ENCODE peak calls at places on chromosomes 16 and 17, in seven cellular contexts. One of them, this sample, is unnamed.
A peak's percentile ranks its signal among the peaks of the same experiment; 100 is the strongest.

GRCh38 chr16:47904691-47905090 is 251.1 kb downstream of the ABCC12 start:
- DNase-seq in testis: no peak
- DNase-seq in Calu3: no peak
- DNase-seq in foreskin fibroblast: no peak
- DNase-seq in fibroblast of lung: no peak
- DNase-seq in AG09319: no peak
- DNase-seq in fibroblast of the aortic adventitia: no peak
- DNase-seq in this sample: no peak

GRCh38 chr17:40069751-40070643 is 7.2 kb downstream of the THRA start:
- DNase-seq in foreskin fibroblast: no peak
- DNase-seq in AG09319: no peak
- DNase-seq in fibroblast of lung: peak; percentile 56
- DNase-seq in Calu3: peak; percentile 85
- DNase-seq in fibroblast of the aortic adventitia: peak; percentile 59
- DNase-seq in testis: peak; percentile 53
- DNase-seq in this sample: peak; percentile 82

GRCh38 chr17:8146381-8147140 is 5.6 kb downstream of the PER1 start:
- DNase-seq in foreskin fibroblast: no peak
- DNase-seq in Calu3: no peak
- DNase-seq in testis: no peak
- DNase-seq in AG09319: no peak
- DNase-seq in fibroblast of lung: no peak
- DNase-seq in fibroblast of the aortic adventitia: no peak
- DNase-seq in this sample: no peak

GRCh38 chr16:71474864-71475263 is 12.8 kb upstream of the ZNF23 start:
- DNase-seq in fibroblast of the aortic adventitia: peak; percentile 63
- DNase-seq in foreskin fibroblast: peak; percentile 93
- DNase-seq in fibroblast of lung: peak; percentile 78
- DNase-seq in AG09319: peak; percentile 23
- DNase-seq in Calu3: no peak
- DNase-seq in testis: no peak
- DNase-seq in this sample: peak; percentile 39

GRCh38 chr16:52320930-52321439 is 226.0 kb downstream of the TOX3 start:
- DNase-seq in foreskin fibroblast: no peak
- DNase-seq in testis: no peak
- DNase-seq in Calu3: no peak
- DNase-seq in fibroblast of lung: no peak
- DNase-seq in AG09319: no peak
- DNase-seq in fibroblast of the aortic adventitia: no peak
- DNase-seq in this sample: no peak

GRCh38 chr16:77584205-77584859 is 138.0 kb upstream of the NUDT7 start:
- DNase-seq in fibroblast of lung: peak; percentile 83
- DNase-seq in AG09319: no peak
- DNase-seq in foreskin fibroblast: peak; percentile 32
- DNase-seq in fibroblast of the aortic adventitia: peak; percentile 87
- DNase-seq in testis: peak; percentile 72
- DNase-seq in Calu3: peak; percentile 61
- DNase-seq in this sample: peak; percentile 77

GRCh38 chr16:19392352-19392751 is 25.3 kb upstream of the TMC5 start:
- DNase-seq in foreskin fibroblast: no peak
- DNase-seq in Calu3: no peak
- DNase-seq in fibroblast of the aortic adventitia: no peak
- DNase-seq in testis: no peak
- DNase-seq in AG09319: no peak
- DNase-seq in fibroblast of lung: no peak
- DNase-seq in this sample: no peak

GRCh38 chr17:43171761-43172487 is 910 bp downstream of the NBR1 start:
- DNase-seq in foreskin fibroblast: peak; percentile 87
- DNase-seq in Calu3: peak; percentile 73
- DNase-seq in testis: peak; percentile 57
- DNase-seq in AG09319: peak; percentile 78
- DNase-seq in fibroblast of lung: peak; percentile 92
- DNase-seq in fibroblast of the aortic adventitia: peak; percentile 95
- DNase-seq in this sample: peak; percentile 86

GRCh38 chr16:88005148-88005547 is 53.9 kb downstream of the BANP start:
- DNase-seq in foreskin fibroblast: no peak
- DNase-seq in AG09319: no peak
- DNase-seq in fibroblast of lung: no peak
- DNase-seq in testis: no peak
- DNase-seq in fibroblast of the aortic adventitia: peak; percentile 6
- DNase-seq in Calu3: no peak
- DNase-seq in this sample: no peak
- TF ChIP-seq CTCF in foreskin fibroblast: no peak
- TF ChIP-seq CTCF in AG09319: no peak
- TF ChIP-seq CTCF in fibroblast of lung: no peak
- TF ChIP-seq CTCF in testis: no peak
- TF ChIP-seq CTCF in fibroblast of the aortic adventitia: peak; percentile 21
- TF ChIP-seq CTCF in Calu3: no peak
- TF ChIP-seq CTCF in this sample: no peak

DNA sequence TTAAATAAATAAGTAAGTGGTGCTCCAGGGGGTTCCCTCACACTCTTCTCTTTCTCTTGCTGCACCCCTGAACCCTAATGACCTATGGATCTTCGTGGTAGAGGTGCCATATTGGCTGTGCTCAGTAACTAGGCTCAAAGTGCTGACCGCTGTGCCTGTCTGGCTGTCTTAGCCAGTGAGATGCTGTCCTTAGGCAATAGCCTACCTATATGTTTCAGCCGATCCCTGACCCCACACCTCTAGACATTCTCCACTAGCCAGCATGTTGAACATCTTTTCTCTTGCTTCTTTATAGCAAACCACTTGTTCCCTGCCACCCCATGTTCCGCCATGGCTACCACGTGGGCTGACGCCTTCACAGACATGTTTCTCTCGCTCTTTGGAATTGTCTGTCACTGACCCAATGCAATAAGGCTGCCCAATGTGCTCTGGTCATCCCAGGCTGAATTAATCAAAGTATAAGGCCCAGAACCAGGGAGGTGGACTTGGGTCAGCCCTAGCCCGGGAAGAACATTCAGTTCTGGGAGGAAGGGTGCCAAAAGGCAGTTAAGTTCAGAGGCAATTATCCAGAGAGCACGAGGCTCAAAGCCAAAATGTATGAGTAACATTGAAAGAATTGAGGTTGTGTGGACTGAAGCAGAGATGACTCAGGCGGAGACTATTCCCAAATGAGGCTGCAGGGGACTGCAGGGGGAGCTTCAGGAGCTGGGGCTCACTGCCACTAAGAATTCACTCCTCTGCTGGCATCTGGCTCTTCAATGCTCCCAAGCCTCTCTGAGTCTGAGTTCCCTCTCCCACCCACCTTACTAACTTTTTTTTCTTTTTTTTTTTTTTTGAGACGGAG is 28.7 kb upstream of the TNRC6A start:
- DNase-seq in fibroblast of lung: peak; percentile 99
- DNase-seq in Calu3: peak; percentile 77
- DNase-seq in fibroblast of the aortic adventitia: peak; percentile 99
- DNase-seq in AG09319: peak; percentile 94
- DNase-seq in foreskin fibroblast: peak; percentile 97
- DNase-seq in testis: peak; percentile 86
- DNase-seq in this sample: peak; percentile 97
- TF ChIP-seq CTCF in fibroblast of lung: peak; percentile 36
- TF ChIP-seq CTCF in Calu3: no peak
- TF ChIP-seq CTCF in fibroblast of the aortic adventitia: peak; percentile 55
- TF ChIP-seq CTCF in AG09319: peak; percentile 51
- TF ChIP-seq CTCF in foreskin fibroblast: peak; percentile 47
- TF ChIP-seq CTCF in testis: no peak
- TF ChIP-seq CTCF in this sample: no peak

GRCh38 chr17:63433746-63434591 is 12.1 kb downstream of the CYB561 start:
- DNase-seq in fibroblast of the aortic adventitia: peak; percentile 98
- DNase-seq in fibroblast of lung: peak; percentile 88
- DNase-seq in foreskin fibroblast: peak; percentile 94
- DNase-seq in testis: peak; percentile 72
- DNase-seq in AG09319: peak; percentile 89
- DNase-seq in Calu3: no peak
- DNase-seq in this sample: peak; percentile 83

GRCh38 chr17:63436523-63437110 is 9.5 kb downstream of the CYB561 start:
- DNase-seq in fibroblast of the aortic adventitia: peak; percentile 66
- DNase-seq in Calu3: no peak
- DNase-seq in foreskin fibroblast: no peak
- DNase-seq in AG09319: no peak
- DNase-seq in fibroblast of lung: peak; percentile 44
- DNase-seq in testis: peak; percentile 55
- DNase-seq in this sample: no peak

GRCh38 chr17:63437287-63438091 is 8.6 kb downstream of the CYB561 start:
- DNase-seq in fibroblast of the aortic adventitia: peak; percentile 30
- DNase-seq in fibroblast of lung: no peak
- DNase-seq in Calu3: no peak
- DNase-seq in foreskin fibroblast: peak; percentile 32
- DNase-seq in AG09319: no peak
- DNase-seq in testis: peak; percentile 79
- DNase-seq in this sample: no peak

GRCh38 chr17:63434951-63435571 is 11.0 kb downstream of the CYB561 start:
- DNase-seq in testis: peak; percentile 80
- DNase-seq in fibroblast of lung: peak; percentile 29
- DNase-seq in AG09319: no peak
- DNase-seq in Calu3: no peak
- DNase-seq in foreskin fibroblast: peak; percentile 43
- DNase-seq in fibroblast of the aortic adventitia: peak; percentile 24
- DNase-seq in this sample: peak; percentile 94

GRCh38 chr17:63435681-63436522 is 10.2 kb downstream of the CYB561 start:
- DNase-seq in fibroblast of lung: no peak
- DNase-seq in fibroblast of the aortic adventitia: no peak
- DNase-seq in Calu3: no peak
- DNase-seq in AG09319: no peak
- DNase-seq in foreskin fibroblast: no peak
- DNase-seq in testis: no peak
- DNase-seq in this sample: no peak
- TF ChIP-seq CTCF in fibroblast of lung: no peak
- TF ChIP-seq CTCF in fibroblast of the aortic adventitia: no peak
- TF ChIP-seq CTCF in Calu3: no peak
- TF ChIP-seq CTCF in AG09319: no peak
- TF ChIP-seq CTCF in foreskin fibroblast: no peak
- TF ChIP-seq CTCF in testis: no peak
- TF ChIP-seq CTCF in this sample: peak; percentile 16

DNA sequence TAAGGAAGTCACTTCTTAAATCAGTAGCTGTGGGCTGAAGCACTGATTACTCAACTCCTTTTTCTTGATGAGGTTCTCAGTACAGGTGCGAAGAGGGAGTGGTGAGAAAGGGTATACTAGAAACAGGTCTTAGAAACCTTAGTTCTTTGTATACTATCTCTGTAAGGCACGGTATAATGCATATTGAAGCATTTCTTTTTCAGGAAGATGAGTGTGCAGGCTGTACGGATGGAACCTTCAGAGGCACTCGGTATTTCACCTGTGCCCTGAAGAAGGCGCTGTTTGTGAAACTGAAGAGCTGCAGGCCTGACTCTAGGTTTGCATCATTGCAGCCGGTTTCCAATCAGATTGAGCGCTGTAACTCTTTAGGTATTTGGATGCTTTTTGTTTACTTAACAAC is 39.2 kb downstream of the CYLD start:
- DNase-seq in testis: no peak
- DNase-seq in Calu3: no peak
- DNase-seq in foreskin fibroblast: no peak
- DNase-seq in fibroblast of the aortic adventitia: no peak
- DNase-seq in AG09319: no peak
- DNase-seq in fibroblast of lung: no peak
- DNase-seq in this sample: no peak
- TF ChIP-seq CTCF in testis: no peak
- TF ChIP-seq CTCF in Calu3: no peak
- TF ChIP-seq CTCF in foreskin fibroblast: no peak
- TF ChIP-seq CTCF in fibroblast of the aortic adventitia: no peak
- TF ChIP-seq CTCF in AG09319: no peak
- TF ChIP-seq CTCF in fibroblast of lung: no peak
- TF ChIP-seq CTCF in this sample: no peak

GRCh38 chr17:17728550-17729251 is 47.4 kb downstream of the RAI1 start:
- DNase-seq in Calu3: peak; percentile 65
- DNase-seq in testis: no peak
- DNase-seq in AG09319: no peak
- DNase-seq in foreskin fibroblast: no peak
- DNase-seq in fibroblast of the aortic adventitia: no peak
- DNase-seq in fibroblast of lung: no peak
- DNase-seq in this sample: peak; percentile 89

GRCh38 chr17:17729620-17730249 is 48.5 kb downstream of the RAI1 start:
- DNase-seq in foreskin fibroblast: no peak
- DNase-seq in AG09319: no peak
- DNase-seq in fibroblast of the aortic adventitia: no peak
- DNase-seq in testis: no peak
- DNase-seq in Calu3: peak; percentile 69
- DNase-seq in fibroblast of lung: no peak
- DNase-seq in this sample: peak; percentile 57

GRCh38 chr17:17730250-17730935 is 49.1 kb downstream of the RAI1 start:
- DNase-seq in Calu3: no peak
- DNase-seq in AG09319: no peak
- DNase-seq in fibroblast of the aortic adventitia: no peak
- DNase-seq in foreskin fibroblast: peak; percentile 29
- DNase-seq in testis: no peak
- DNase-seq in fibroblast of lung: no peak
- DNase-seq in this sample: no peak

GRCh38 chr17:17732892-17733670 is 51.8 kb downstream of the RAI1 start:
- DNase-seq in foreskin fibroblast: peak; percentile 60
- DNase-seq in AG09319: no peak
- DNase-seq in Calu3: no peak
- DNase-seq in fibroblast of lung: no peak
- DNase-seq in fibroblast of the aortic adventitia: peak; percentile 76
- DNase-seq in testis: no peak
- DNase-seq in this sample: no peak

DNA sequence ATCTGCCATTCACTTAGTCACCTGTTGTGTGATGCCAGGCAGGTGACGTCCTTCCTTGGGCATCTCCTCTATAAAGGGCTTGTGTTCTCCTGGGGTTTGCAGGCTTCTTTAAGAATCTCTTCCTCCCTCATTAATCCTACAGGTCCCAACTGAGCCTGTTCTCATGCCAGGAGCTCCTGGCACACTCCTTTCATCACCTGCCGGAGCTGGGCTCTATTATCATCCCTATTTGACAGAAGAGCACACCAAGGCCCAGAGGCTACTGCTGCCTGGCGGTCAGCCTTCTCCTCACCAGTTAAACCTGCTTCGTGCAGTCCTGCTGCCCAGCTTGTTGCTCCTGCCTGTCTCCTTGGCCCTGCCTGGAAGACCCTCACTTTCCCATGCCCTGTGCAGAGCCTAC is 51.2 kb downstream of the RAI1 start:
- DNase-seq in testis: no peak
- DNase-seq in fibroblast of the aortic adventitia: no peak
- DNase-seq in fibroblast of lung: no peak
- DNase-seq in AG09319: no peak
- DNase-seq in foreskin fibroblast: no peak
- DNase-seq in Calu3: peak; percentile 49
- DNase-seq in this sample: no peak
- TF ChIP-seq CTCF in testis: no peak
- TF ChIP-seq CTCF in fibroblast of the aortic adventitia: no peak
- TF ChIP-seq CTCF in fibroblast of lung: no peak
- TF ChIP-seq CTCF in AG09319: no peak
- TF ChIP-seq CTCF in foreskin fibroblast: no peak
- TF ChIP-seq CTCF in Calu3: no peak
- TF ChIP-seq CTCF in this sample: no peak

This sample was measured in MCF 10A.